ENCODE peak calls at places on chromosomes 1 and 21, in seven cellular contexts. F is activated T-cell treated with anti-CD3 and anti-CD28 coated beads for 48 hours; D is NCI-H1436; Z is stimulated activated effector memory CD8-positive, alpha-beta T cell treated with anti-CD3 and anti-CD28 coated beads, Interleukin-12 subunit alpha, Interleukin-12 subunit beta, amount 100 ng/mL, for 72 hours; W is cardiac fibroblast; Q is activated naive CD4-positive, alpha-beta T cell treated with anti-CD3 and anti-CD28 coated beads, Interleukin-2, amount 50 U/mL, for 16 hours; B is A549. L is an unnamed sample.

GRCh38 chr21:42025392-42026071 is 15.4 kb upstream of the ZBTB21 start:
- DNase-seq in D (no peak), F (no peak), B (no peak), W (peak), Q (no peak), Z (no peak), L (no peak)

GRCh38 chr1:153570874-153571273 is 5.2 kb upstream of the S100A2 start:
- DNase-seq in W (no peak), B (no peak), F (no peak), D (no peak), Z (no peak), Q (no peak), L (no peak)

GRCh38 chr1:93845554-93846150 is 33.4 kb downstream of the DNTTIP2 start:
- DNase-seq in Z (peak), Q (peak), D (peak), W (peak), B (peak), F (no peak), L (no peak)

GRCh38 chr1:81305997-81306452 is 494.7 kb upstream of the ADGRL2 start:
- DNase-seq in D (peak), B (peak), Z (no peak), W (peak), Q (no peak), F (no peak), L (peak)

GRCh38 chr1:171292799-171293198 is 21.2 kb upstream of the FMO4 start:
- DNase-seq in W (peak), Q (no peak), F (no peak), Z (no peak), B (no peak), D (no peak), L (no peak)

GRCh38 chr1:10979483-10979920 is 33.0 kb upstream of the TARDBP start:
- DNase-seq in W (peak), F (no peak), B (no peak), Q (no peak), D (no peak), Z (no peak), L (no peak)

GRCh38 chr1:17206196-17206595 is 1.3 kb downstream of the PADI1 start:
- DNase-seq in B (no peak), Z (no peak), Q (no peak), D (no peak), F (no peak), W (no peak), L (no peak)

GRCh38 chr1:156655151-156655903 is 13.4 kb downstream of the BCAN start:
- DNase-seq in Z (no peak), D (no peak), B (no peak), W (no peak), F (no peak), Q (no peak), L (no peak)

GRCh38 chr1:154803203-154803920 is 66.7 kb downstream of the KCNN3 start:
- DNase-seq in B (no peak), Q (no peak), W (no peak), D (no peak), Z (no peak), F (no peak), L (no peak)

GRCh38 chr21:36567216-36567917 is 87.4 kb upstream of the CLDN14 start:
- DNase-seq in B (no peak), F (no peak), Z (no peak), Q (no peak), D (no peak), W (no peak), L (no peak)

GRCh38 chr1:145960468-145961108 is 2.8 kb upstream of the LIX1L start:
- DNase-seq in F (no peak), B (peak), D (peak), Q (peak), W (peak), Z (peak), L (no peak)

GRCh38 chr1:53736290-53736689 is 2.7 kb downstream of the GLIS1 start:
- DNase-seq in F (no peak), D (no peak), B (no peak), W (peak), Z (no peak), Q (no peak), L (no peak)

GRCh38 chr1:62676606-62677356 is 11.4 kb downstream of the DOCK7 start:
- DNase-seq in B (no peak), Z (no peak), W (no peak), Q (no peak), D (no peak), F (no peak), L (no peak)

GRCh38 chr1:10967105-10967504 is 45.3 kb upstream of the TARDBP start:
- DNase-seq in D (no peak), W (no peak), Z (no peak), F (no peak), B (no peak), Q (no peak), L (no peak)

GRCh38 chr1:170354216-170354615 is 177.8 kb upstream of the GORAB start:
- DNase-seq in W (no peak), Z (no peak), Q (no peak), B (no peak), F (no peak), D (no peak), L (no peak)

GRCh38 chr1:16266411-16267118 is 29.6 kb upstream of the CPLANE2 start:
- DNase-seq in D (no peak), B (no peak), Z (no peak), F (no peak), W (peak), Q (no peak), L (no peak)

GRCh38 chr1:193251950-193252349 is 65.5 kb upstream of the B3GALT2 start:
- DNase-seq in F (no peak), Q (no peak), D (no peak), Z (no peak), W (no peak), B (no peak), L (no peak)

GRCh38 chr1:114310771-114311251 is 157.1 kb upstream of the SYT6 start:
- DNase-seq in W (peak), F (no peak), B (no peak), D (no peak), Z (no peak), Q (no peak), L (no peak)

GRCh38 chr1:77762072-77762476 is 2.4 kb upstream of the USP33 start:
- DNase-seq in Q (no peak), D (no peak), F (no peak), Z (no peak), B (no peak), W (peak), L (no peak)

GRCh38 chr1:76006234-76006633 is 68.3 kb upstream of the ST6GALNAC3 start:
- DNase-seq in Z (no peak), D (no peak), F (no peak), Q (no peak), B (no peak), W (peak), L (no peak)

GRCh38 chr1:172951728-172952365 is 98.9 kb downstream of the TNFSF18 start:
- DNase-seq in B (no peak), Q (no peak), Z (no peak), W (peak), F (no peak), D (no peak), L (no peak)

GRCh38 chr1:239805888-239806772 is 285.6 kb upstream of the FMN2 start:
- DNase-seq in Z (no peak), D (no peak), B (no peak), W (no peak), Q (no peak), F (no peak), L (no peak)

GRCh38 chr1:53868565-53868964 is 21.0 kb downstream of the YIPF1 start:
- DNase-seq in F (no peak), Z (no peak), W (no peak), D (no peak), B (no peak), Q (no peak), L (no peak)

GRCh38 chr1:20472860-20473711 is 12.9 kb downstream of the CAMK2N1 start:
- DNase-seq in W (peak), Q (peak), B (peak), Z (peak), D (no peak), F (no peak), L (no peak)

GRCh38 chr1:61160526-61160925 is 78.2 kb downstream of the NFIA start:
- DNase-seq in W (no peak), Z (no peak), D (no peak), F (no peak), Q (no peak), B (no peak), L (no peak)